ENCODE peak calls at places on chromosomes 7 and 10, in six cellular contexts. One of them, this sample, is unnamed.

GRCh38 chr7:43535031-43535451 is 47.9 kb upstream of the STK17A start:
- DNase-seq in activated CD8-positive, alpha-beta memory T cell treated with anti-CD3 and anti-CD28 coated beads, Interleukin-2, amount 10 ng/mL, durations not matched to agents 7 days and 5 days: no peak
- DNase-seq in Right ventricle myocardium superior: no peak
- DNase-seq in activated gamma-delta T cell: no peak
- DNase-seq in GM23338: no peak
- DNase-seq in heart right ventricle: no peak
- DNase-seq in this sample: peak

GRCh38 chr10:48238826-48239520 is 35.5 kb downstream of the FRMPD2 start:
- DNase-seq in heart right ventricle: no peak
- DNase-seq in Right ventricle myocardium superior: no peak
- DNase-seq in activated CD8-positive, alpha-beta memory T cell treated with anti-CD3 and anti-CD28 coated beads, Interleukin-2, amount 10 ng/mL, durations not matched to agents 7 days and 5 days: peak
- DNase-seq in GM23338: no peak
- DNase-seq in activated gamma-delta T cell: no peak
- DNase-seq in this sample: no peak

GRCh38 chr7:148031019-148031418 is 559.5 kb upstream of the C7orf33 start:
- DNase-seq in activated gamma-delta T cell: no peak
- DNase-seq in heart right ventricle: no peak
- DNase-seq in GM23338: no peak
- DNase-seq in activated CD8-positive, alpha-beta memory T cell treated with anti-CD3 and anti-CD28 coated beads, Interleukin-2, amount 10 ng/mL, durations not matched to agents 7 days and 5 days: no peak
- DNase-seq in Right ventricle myocardium superior: no peak
- DNase-seq in this sample: no peak

GRCh38 chr10:128137877-128138276 is 11.7 kb upstream of the MKI67 start:
- DNase-seq in activated CD8-positive, alpha-beta memory T cell treated with anti-CD3 and anti-CD28 coated beads, Interleukin-2, amount 10 ng/mL, durations not matched to agents 7 days and 5 days: no peak
- DNase-seq in activated gamma-delta T cell: no peak
- DNase-seq in Right ventricle myocardium superior: no peak
- DNase-seq in heart right ventricle: no peak
- DNase-seq in GM23338: no peak
- DNase-seq in this sample: peak

GRCh38 chr10:131024259-131025131 is 287.0 kb downstream of the TCERG1L start:
- DNase-seq in heart right ventricle: no peak
- DNase-seq in activated gamma-delta T cell: no peak
- DNase-seq in GM23338: no peak
- DNase-seq in activated CD8-positive, alpha-beta memory T cell treated with anti-CD3 and anti-CD28 coated beads, Interleukin-2, amount 10 ng/mL, durations not matched to agents 7 days and 5 days: no peak
- DNase-seq in Right ventricle myocardium superior: no peak
- DNase-seq in this sample: no peak

GRCh38 chr10:113015201-113015600 is 65.2 kb downstream of the TCF7L2 start:
- DNase-seq in GM23338: no peak
- DNase-seq in heart right ventricle: no peak
- DNase-seq in Right ventricle myocardium superior: no peak
- DNase-seq in activated gamma-delta T cell: no peak
- DNase-seq in activated CD8-positive, alpha-beta memory T cell treated with anti-CD3 and anti-CD28 coated beads, Interleukin-2, amount 10 ng/mL, durations not matched to agents 7 days and 5 days: no peak
- DNase-seq in this sample: no peak

GRCh38 chr10:89853796-89854195 is 152.4 kb downstream of the KIF20B start:
- DNase-seq in GM23338: peak
- DNase-seq in activated CD8-positive, alpha-beta memory T cell treated with anti-CD3 and anti-CD28 coated beads, Interleukin-2, amount 10 ng/mL, durations not matched to agents 7 days and 5 days: no peak
- DNase-seq in heart right ventricle: no peak
- DNase-seq in activated gamma-delta T cell: no peak
- DNase-seq in Right ventricle myocardium superior: no peak
- DNase-seq in this sample: no peak

GRCh38 chr7:38757946-38758345 is 126.8 kb upstream of the AMPH start:
- DNase-seq in activated gamma-delta T cell: no peak
- DNase-seq in Right ventricle myocardium superior: no peak
- DNase-seq in heart right ventricle: no peak
- DNase-seq in GM23338: no peak
- DNase-seq in activated CD8-positive, alpha-beta memory T cell treated with anti-CD3 and anti-CD28 coated beads, Interleukin-2, amount 10 ng/mL, durations not matched to agents 7 days and 5 days: no peak
- DNase-seq in this sample: no peak

GRCh38 chr10:86668297-86669165 is at the start of gene LDB3:
- DNase-seq in Right ventricle myocardium superior: peak
- DNase-seq in GM23338: no peak
- DNase-seq in activated CD8-positive, alpha-beta memory T cell treated with anti-CD3 and anti-CD28 coated beads, Interleukin-2, amount 10 ng/mL, durations not matched to agents 7 days and 5 days: no peak
- DNase-seq in heart right ventricle: peak
- DNase-seq in activated gamma-delta T cell: no peak
- DNase-seq in this sample: peak

GRCh38 chr10:76430330-76430729 is 998.9 kb downstream of the LRMDA start:
- DNase-seq in Right ventricle myocardium superior: no peak
- DNase-seq in activated CD8-positive, alpha-beta memory T cell treated with anti-CD3 and anti-CD28 coated beads, Interleukin-2, amount 10 ng/mL, durations not matched to agents 7 days and 5 days: no peak
- DNase-seq in GM23338: no peak
- DNase-seq in heart right ventricle: no peak
- DNase-seq in activated gamma-delta T cell: no peak
- DNase-seq in this sample: peak

GRCh38 chr7:1941464-1942025 is 271.5 kb downstream of the ELFN1 start:
- DNase-seq in Right ventricle myocardium superior: peak
- DNase-seq in heart right ventricle: peak
- DNase-seq in activated gamma-delta T cell: no peak
- DNase-seq in GM23338: no peak
- DNase-seq in activated CD8-positive, alpha-beta memory T cell treated with anti-CD3 and anti-CD28 coated beads, Interleukin-2, amount 10 ng/mL, durations not matched to agents 7 days and 5 days: no peak
- DNase-seq in this sample: no peak

GRCh38 chr10:1431229-1431628 is 306.1 kb downstream of the ADARB2 start:
- DNase-seq in heart right ventricle: no peak
- DNase-seq in Right ventricle myocardium superior: no peak
- DNase-seq in activated gamma-delta T cell: no peak
- DNase-seq in GM23338: no peak
- DNase-seq in activated CD8-positive, alpha-beta memory T cell treated with anti-CD3 and anti-CD28 coated beads, Interleukin-2, amount 10 ng/mL, durations not matched to agents 7 days and 5 days: no peak
- DNase-seq in this sample: no peak

GRCh38 chr10:18071591-18071990 is 68.6 kb upstream of the CACNB2 start:
- DNase-seq in activated gamma-delta T cell: no peak
- DNase-seq in activated CD8-positive, alpha-beta memory T cell treated with anti-CD3 and anti-CD28 coated beads, Interleukin-2, amount 10 ng/mL, durations not matched to agents 7 days and 5 days: no peak
- DNase-seq in GM23338: no peak
- DNase-seq in Right ventricle myocardium superior: no peak
- DNase-seq in heart right ventricle: no peak
- DNase-seq in this sample: no peak

GRCh38 chr7:151599401-151600227 is 79.9 kb upstream of the RHEB start:
- DNase-seq in GM23338: no peak
- DNase-seq in activated CD8-positive, alpha-beta memory T cell treated with anti-CD3 and anti-CD28 coated beads, Interleukin-2, amount 10 ng/mL, durations not matched to agents 7 days and 5 days: no peak
- DNase-seq in activated gamma-delta T cell: no peak
- DNase-seq in Right ventricle myocardium superior: no peak
- DNase-seq in heart right ventricle: no peak
- DNase-seq in this sample: peak

GRCh38 chr10:33333260-33334169 is 952 bp downstream of the NRP1 start:
- DNase-seq in activated CD8-positive, alpha-beta memory T cell treated with anti-CD3 and anti-CD28 coated beads, Interleukin-2, amount 10 ng/mL, durations not matched to agents 7 days and 5 days: peak
- DNase-seq in activated gamma-delta T cell: no peak
- DNase-seq in Right ventricle myocardium superior: no peak
- DNase-seq in GM23338: no peak
- DNase-seq in heart right ventricle: no peak
- DNase-seq in this sample: peak

GRCh38 chr7:33716581-33717477 is 188.5 kb upstream of the BMPER start:
- DNase-seq in activated CD8-positive, alpha-beta memory T cell treated with anti-CD3 and anti-CD28 coated beads, Interleukin-2, amount 10 ng/mL, durations not matched to agents 7 days and 5 days: no peak
- DNase-seq in Right ventricle myocardium superior: no peak
- DNase-seq in heart right ventricle: no peak
- DNase-seq in GM23338: peak
- DNase-seq in activated gamma-delta T cell: no peak
- DNase-seq in this sample: peak

GRCh38 chr10:21808525-21808924 is 195.0 kb downstream of the DNAJC1 start:
- DNase-seq in activated gamma-delta T cell: no peak
- DNase-seq in heart right ventricle: no peak
- DNase-seq in GM23338: peak
- DNase-seq in Right ventricle myocardium superior: no peak
- DNase-seq in activated CD8-positive, alpha-beta memory T cell treated with anti-CD3 and anti-CD28 coated beads, Interleukin-2, amount 10 ng/mL, durations not matched to agents 7 days and 5 days: no peak
- DNase-seq in this sample: no peak

GRCh38 chr10:86192686-86193085 is 173.9 kb downstream of the GRID1 start:
- DNase-seq in activated CD8-positive, alpha-beta memory T cell treated with anti-CD3 and anti-CD28 coated beads, Interleukin-2, amount 10 ng/mL, durations not matched to agents 7 days and 5 days: no peak
- DNase-seq in GM23338: no peak
- DNase-seq in activated gamma-delta T cell: no peak
- DNase-seq in Right ventricle myocardium superior: no peak
- DNase-seq in heart right ventricle: no peak
- DNase-seq in this sample: no peak